ENCODE peak calls at places on chromosomes 13 and 19, in five cellular contexts. X, S, D, P and I are unnamed samples.

GRCh38 chr19:53076984-53077383 is 26.2 kb downstream of the ZNF160 start:
- DNase-seq in X (peak; percentile 2), S (no peak), D (no peak), P (no peak), I (no peak)

GRCh38 chr13:97255515-97255999 is 33.4 kb downstream of the MBNL2 start:
- DNase-seq in P (no peak), D (no peak), X (no peak), S (no peak), I (no peak)

GRCh38 chr13:114068723-114069322 is 63.6 kb downstream of the RASA3 start:
- DNase-seq in P (peak; percentile 24), D (no peak), S (no peak), X (no peak), I (no peak)

GRCh38 chr19:50695251-50696064 is 24.1 kb downstream of the SHANK1 start:
- DNase-seq in X (no peak), D (no peak), P (no peak), S (peak; percentile 41), I (no peak)

GRCh38 chr19:16024266-16025107 is 51.8 kb upstream of the TPM4 start:
- DNase-seq in X (no peak), P (no peak), D (no peak), S (no peak), I (no peak)

GRCh38 chr19:47275866-47276461 is 1.3 kb downstream of the INAFM1 start:
- DNase-seq in S (no peak), D (no peak), P (no peak), X (no peak), I (no peak)

GRCh38 chr19:47319923-47320871 is 10.5 kb downstream of the C5AR1 start:
- DNase-seq in S (no peak), D (no peak), P (no peak), X (no peak), I (no peak)

GRCh38 chr13:51624695-51625345 is 40.6 kb downstream of the WDFY2 start:
- DNase-seq in P (no peak), S (no peak), D (no peak), X (no peak), I (no peak)

GRCh38 chr19:58170860-58171259 is 12.0 kb upstream of the ZNF274 start:
- DNase-seq in D (no peak), P (no peak), S (no peak), X (no peak), I (peak; percentile 19)

GRCh38 chr13:26663801-26664200 is 96.8 kb downstream of the GPR12 start:
- DNase-seq in P (no peak), D (no peak), X (no peak), S (no peak), I (no peak)

GRCh38 chr13:99313473-99313872 is 6.3 kb upstream of the GPR183 start:
- DNase-seq in S (no peak), X (no peak), D (no peak), P (no peak), I (no peak)

GRCh38 chr13:63110431-63110830 is 1694.8 kb upstream of the PCDH20 start:
- DNase-seq in D (no peak), S (no peak), P (peak; percentile 42), X (no peak), I (no peak)

GRCh38 chr13:113399755-113400149 is 35.8 kb upstream of the GRTP1 start:
- DNase-seq in P (no peak), D (no peak), S (no peak), X (no peak), I (no peak)

GRCh38 chr13:108346376-108346775 is 76.9 kb downstream of the TNFSF13B start:
- DNase-seq in S (no peak), D (no peak), P (no peak), X (no peak), I (no peak)

GRCh38 chr19:1455336-1456120 is 5.6 kb downstream of the APC2 start:
- DNase-seq in X (peak; percentile 36), S (peak; percentile 64), D (no peak), P (no peak), I (peak; percentile 56)

GRCh38 chr19:6536138-6536671 is 5.4 kb downstream of the TNFSF9 start:
- DNase-seq in D (peak; percentile 51), X (peak; percentile 67), S (peak; percentile 82), P (no peak), I (peak; percentile 88)

GRCh38 chr13:111280666-111281577 is 39.5 kb upstream of the TEX29 start:
- DNase-seq in D (no peak), X (no peak), S (no peak), P (no peak), I (no peak)

GRCh38 chr13:104984296-104984818 is 1551.1 kb downstream of the EFNB2 start:
- DNase-seq in D (no peak), X (peak; percentile 15), S (peak; percentile 34), P (no peak), I (no peak)

GRCh38 chr19:17687857-17688784 is at the start of gene UNC13A:
- DNase-seq in D (no peak), X (peak; percentile 33), P (no peak), S (peak; percentile 40), I (peak; percentile 47)

GRCh38 chr13:32150239-32150638 is 118.7 kb downstream of the FRY start:
- DNase-seq in X (no peak), D (no peak), S (no peak), P (no peak), I (no peak)

GRCh38 chr19:7869453-7869909 is 4.7 kb downstream of the PRR36 start:
- DNase-seq in X (peak; percentile 66), S (peak; percentile 91), D (no peak), P (no peak), I (no peak)

GRCh38 chr13:78680064-78680463 is 21.1 kb upstream of the OBI1 start:
- DNase-seq in X (no peak), D (no peak), S (no peak), P (no peak), I (no peak)

GRCh38 chr13:43021926-43022670 is 1.3 kb upstream of the DNAJC15 start:
- DNase-seq in D (no peak), S (no peak), P (no peak), X (no peak), I (no peak)

GRCh38 chr19:677201-677600 is 1.0 kb downstream of the FSTL3 start:
- DNase-seq in D (no peak), X (no peak), P (peak; percentile 44), S (no peak), I (peak; percentile 61)

GRCh38 chr13:79973533-79973963 is 367.4 kb downstream of the SPRY2 start:
- DNase-seq in S (peak; percentile 1), X (no peak), D (no peak), P (no peak), I (peak; percentile 27)

GRCh38 chr19:56958428-56958827 is 117.9 kb upstream of the PEG3 start:
- DNase-seq in D (no peak), S (no peak), X (no peak), P (no peak), I (no peak)

GRCh38 chr19:8499048-8499833 is 3.2 kb downstream of the PRAM1 start:
- DNase-seq in P (no peak), S (no peak), X (no peak), D (no peak), I (no peak)